ENCODE peak calls at places on chromosomes 2 and 18, in seven cellular contexts. R, I, M, H, L, W and A are unnamed samples.

GRCh38 chr2:173764094-173764493 is 201.1 kb downstream of the SP3 start:
- DNase-seq in M (no peak), W (no peak), L (no peak), H (no peak), R (no peak), I (no peak), A (no peak)

GRCh38 chr2:19580830-19581229 is 222.4 kb upstream of the OSR1 start:
- DNase-seq in H (no peak), M (no peak), I (no peak), W (peak; percentile 64), R (no peak), L (no peak), A (no peak)

GRCh38 chr2:191401287-191401686 is 156.1 kb downstream of the MYO1B start:
- DNase-seq in R (no peak), L (no peak), W (peak; percentile 66), H (no peak), M (no peak), I (peak; percentile 41), A (no peak)

GRCh38 chr18:48948112-48949050 is 2.4 kb downstream of the SMAD7 start:
- DNase-seq in I (peak; percentile 65), H (peak; percentile 28), M (peak; percentile 69), W (peak; percentile 56), L (peak; percentile 38), R (peak; percentile 60), A (no peak)

GRCh38 chr2:63842149-63843061 is 709 bp downstream of the UGP2 start:
- DNase-seq in I (peak; percentile 61), H (no peak), W (peak; percentile 82), L (no peak), R (peak; percentile 31), M (peak; percentile 75), A (no peak)

GRCh38 chr2:100611079-100612029 is 48.6 kb downstream of the PDCL3 start:
- DNase-seq in H (no peak), W (no peak), I (no peak), R (no peak), L (no peak), M (no peak), A (no peak)

GRCh38 chr2:39488450-39488849 is 51.4 kb upstream of the MAP4K3 start:
- DNase-seq in M (peak; percentile 80), W (peak; percentile 94), I (no peak), R (no peak), L (no peak), H (no peak), A (no peak)

GRCh38 chr2:98936133-98936916 is at the start of gene CRACDL:
- DNase-seq in L (no peak), H (no peak), W (no peak), I (no peak), R (no peak), M (peak; percentile 64), A (no peak)

GRCh38 chr18:79544386-79544963 is 135.1 kb upstream of the CTDP1 start:
- DNase-seq in I (no peak), H (no peak), L (no peak), M (no peak), W (no peak), R (no peak), A (no peak)

GRCh38 chr18:44844486-44844885 is 163.8 kb downstream of the SETBP1 start:
- DNase-seq in I (no peak), H (no peak), W (no peak), L (no peak), M (no peak), R (no peak), A (no peak)

GRCh38 chr18:73594749-73595148 is 552.9 kb downstream of the FBXO15 start:
- DNase-seq in M (no peak), W (peak; percentile 40), L (no peak), R (no peak), H (no peak), I (no peak), A (no peak)

GRCh38 chr2:68388772-68389171 is 23.7 kb downstream of the PLEK start:
- DNase-seq in H (no peak), R (no peak), I (no peak), L (no peak), M (no peak), W (no peak), A (no peak)

GRCh38 chr2:226782092-226782713 is 17.4 kb downstream of the IRS1 start:
- DNase-seq in M (no peak), W (peak; percentile 81), R (no peak), H (no peak), I (no peak), L (no peak), A (no peak)

GRCh38 chr2:172242968-172243367 is 140.3 kb upstream of the DLX2 start:
- DNase-seq in L (no peak), I (no peak), M (no peak), W (no peak), R (no peak), H (no peak), A (no peak)

GRCh38 chr2:224063308-224063648 is 24.2 kb upstream of the SERPINE2 start:
- DNase-seq in I (no peak), M (no peak), L (no peak), H (no peak), W (no peak), R (no peak), A (no peak)

GRCh38 chr2:105417789-105418475 is 19.1 kb upstream of the FHL2 start:
- DNase-seq in I (no peak), L (no peak), M (peak; percentile 40), H (no peak), R (no peak), W (peak; percentile 36), A (no peak)

GRCh38 chr18:10304853-10305252 is 149.6 kb upstream of the APCDD1 start:
- DNase-seq in W (peak; percentile 71), M (peak; percentile 54), I (peak; percentile 55), L (no peak), H (no peak), R (no peak), A (no peak)

GRCh38 chr2:120520929-120521912 is 175.3 kb downstream of the INHBB start:
- DNase-seq in R (peak; percentile 34), M (peak; percentile 61), H (peak; percentile 30), L (peak; percentile 61), I (no peak), W (peak; percentile 47), A (no peak)

GRCh38 chr2:31812051-31812798 is 198.6 kb downstream of the MEMO1 start:
- DNase-seq in H (no peak), I (no peak), M (peak; percentile 67), R (peak; percentile 76), L (no peak), W (peak; percentile 13), A (no peak)

GRCh38 chr2:70759446-70759845 is 8.6 kb downstream of the ADD2 start:
- DNase-seq in I (no peak), L (no peak), R (no peak), H (no peak), M (no peak), W (no peak), A (no peak)

GRCh38 chr2:160417745-160418397 is 75.7 kb downstream of the RBMS1 start:
- DNase-seq in L (no peak), M (no peak), H (no peak), W (peak; percentile 86), R (no peak), I (no peak), A (no peak)

GRCh38 chr18:55228191-55228590 is 268.9 kb upstream of the CCDC68 start:
- DNase-seq in R (no peak), M (peak; percentile 2), I (no peak), W (no peak), H (no peak), L (no peak), A (no peak)

GRCh38 chr18:47209166-47209565 is 33.0 kb upstream of the IER3IP1 start:
- DNase-seq in R (no peak), W (no peak), L (no peak), I (no peak), M (no peak), H (no peak), A (no peak)

GRCh38 chr18:72762505-72763122 is 105.2 kb downstream of the NETO1 start:
- DNase-seq in L (peak; percentile 4), M (peak; percentile 60), R (peak; percentile 30), I (peak; percentile 31), H (no peak), W (peak; percentile 70), A (no peak)

GRCh38 chr2:241702405-241703127 is 727 bp downstream of the ING5 start:
- DNase-seq in I (peak; percentile 10), W (no peak), L (peak; percentile 78), R (peak; percentile 90), H (peak; percentile 85), M (peak; percentile 90), A (peak; percentile 45)
- TF ChIP-seq CTCF in I (peak; percentile 8), W (peak; percentile 32), L (peak; percentile 62), R (peak; percentile 78), H (peak; percentile 74), M (peak; percentile 54), A (no peak)

GRCh38 chr2:241598487-241598886 is 38.5 kb downstream of the THAP4 start:
- DNase-seq in M (no peak), H (no peak), W (peak; percentile 22), I (no peak), R (peak; percentile 10), L (no peak), A (no peak)
- TF ChIP-seq CTCF in M (peak; percentile 7), H (peak; percentile 48), W (no peak), I (no peak), R (peak; percentile 40), L (peak; percentile 34), A (no peak)

GRCh38 chr2:197310271-197310939 is at the start of gene ANKRD44:
- DNase-seq in W (peak; percentile 91), I (peak; percentile 56), H (peak; percentile 67), L (peak; percentile 76), R (peak; percentile 90), M (peak; percentile 93), A (peak; percentile 60)
- TF ChIP-seq CTCF in W (peak; percentile 2), I (peak; percentile 14), H (peak; percentile 37), L (peak; percentile 49), R (peak; percentile 31), M (no peak), A (no peak)

DNA sequence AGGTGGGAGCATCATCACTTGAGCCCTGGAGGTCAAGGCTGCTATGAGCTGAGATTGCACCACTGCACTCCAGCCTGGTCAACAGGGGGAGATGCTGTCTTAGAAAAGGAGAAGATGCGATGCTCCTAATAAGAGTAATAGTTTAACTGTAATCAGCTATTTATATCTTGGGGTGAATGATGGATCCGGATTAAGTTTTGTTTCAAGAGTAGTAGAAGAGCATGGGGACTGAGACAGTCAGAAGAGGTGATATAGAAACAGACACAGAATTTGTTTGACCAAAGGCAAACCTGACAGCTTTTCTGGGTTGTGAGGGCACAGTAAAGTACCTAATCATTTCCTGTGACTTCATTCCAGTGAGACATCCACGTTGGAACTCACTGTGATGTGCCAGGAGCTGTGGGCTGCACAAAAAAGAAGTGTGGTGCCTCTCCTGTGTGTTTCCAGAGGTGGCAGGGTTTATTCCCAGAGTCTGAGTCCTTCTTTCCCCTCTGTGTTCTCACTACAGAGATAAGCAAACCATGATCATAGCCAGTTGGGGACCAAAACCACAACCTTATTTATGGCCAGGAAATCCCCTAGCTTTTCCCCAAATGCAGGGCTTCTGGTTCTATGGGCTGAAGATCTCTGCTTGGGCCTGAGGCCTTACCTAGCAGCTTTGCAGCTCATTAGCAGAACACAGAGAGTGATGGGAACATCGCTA is 113.7 kb downstream of the XRCC5 start:
- DNase-seq in W (peak; percentile 14), L (no peak), M (peak; percentile 18), R (peak; percentile 13), I (no peak), H (no peak), A (no peak)
- TF ChIP-seq CTCF in W (peak; percentile 51), L (peak; percentile 29), M (peak; percentile 32), R (peak; percentile 63), I (peak; percentile 48), H (no peak), A (no peak)